ENCODE peak calls at places on chromosomes 13 and 19, in ten cellular contexts. W is upper lobe of right lung, L is lower lobe of right lung, X is fibroblast of lung, G is brain microvascular endothelial cell, D is heart left ventricle, N is epithelial cell of esophagus, J is ovary, K is astrocyte of the cerebellum, I is BE2C. H is an unnamed sample.

GRCh38 chr13:112693831-112694497 is 4.1 kb downstream of the ATP11A start:
- DNase-seq in X (peak), N (peak), G (peak), L (peak), I (no peak), D (peak), W (no peak), J (no peak), K (peak), H (peak)

GRCh38 chr13:112760440-112760839 is 70.6 kb downstream of the ATP11A start:
- DNase-seq in G (no peak), X (peak), L (no peak), N (peak), J (no peak), I (no peak), W (no peak), D (no peak), K (no peak), H (peak)

GRCh38 chr19:34393629-34394028 is 10.6 kb upstream of the PDCD2L start:
- DNase-seq in X (no peak), J (no peak), K (no peak), I (no peak), D (no peak), L (no peak), N (no peak), G (no peak), W (no peak), H (no peak)

GRCh38 chr19:29967623-29968022 is 25.6 kb downstream of the URI1 start:
- DNase-seq in X (peak), N (peak), L (no peak), J (no peak), D (no peak), G (peak), K (no peak), I (peak), W (no peak), H (peak)

GRCh38 chr13:99484405-99484981 is 16.8 kb upstream of the TM9SF2 start:
- DNase-seq in X (peak), L (no peak), G (peak), J (no peak), W (no peak), N (peak), D (no peak), K (no peak), I (no peak), H (no peak)

GRCh38 chr13:29101404-29101803 is 281.3 kb downstream of the MTUS2 start:
- DNase-seq in D (no peak), G (no peak), N (no peak), W (no peak), J (no peak), I (no peak), K (no peak), X (no peak), L (no peak), H (no peak)

GRCh38 chr13:27036236-27036981 is 135.2 kb downstream of the USP12 start:
- DNase-seq in J (no peak), N (no peak), I (no peak), K (no peak), G (no peak), W (no peak), D (no peak), X (peak), L (no peak), H (no peak)

GRCh38 chr19:46369817-46370216 is 22.9 kb downstream of the PPP5C start:
- DNase-seq in J (no peak), X (no peak), G (no peak), N (peak), L (no peak), D (no peak), W (peak), K (no peak), I (no peak), H (no peak)

GRCh38 chr19:17766543-17767131 is 15.4 kb downstream of the FCHO1 start:
- DNase-seq in N (peak), D (peak), W (peak), J (peak), L (peak), I (peak), X (peak), K (peak), G (peak), H (peak)

GRCh38 chr13:33191425-33192221 is 93.9 kb downstream of the STARD13 start:
- DNase-seq in L (no peak), K (peak), N (no peak), J (no peak), I (peak), G (no peak), W (no peak), D (no peak), X (peak), H (no peak)

GRCh38 chr13:113637262-113638160 is 20.5 kb downstream of the ATP4B start:
- DNase-seq in L (no peak), G (no peak), K (no peak), I (peak), J (no peak), N (no peak), D (peak), W (peak), X (no peak), H (no peak)

GRCh38 chr13:112768795-112769411 is 79.1 kb downstream of the ATP11A start:
- DNase-seq in D (peak), N (no peak), G (no peak), W (peak), I (no peak), K (no peak), X (no peak), L (peak), J (no peak), H (no peak)

GRCh38 chr19:49872245-49873148 is 4.7 kb downstream of the AKT1S1 start:
- DNase-seq in L (no peak), G (no peak), D (no peak), K (no peak), X (no peak), N (no peak), J (no peak), W (no peak), I (no peak), H (no peak)

GRCh38 chr13:48255954-48256353 is 22.9 kb downstream of the ITM2B start:
- DNase-seq in N (no peak), X (peak), L (no peak), I (no peak), J (no peak), D (no peak), W (no peak), K (no peak), G (no peak), H (no peak)

GRCh38 chr13:24943136-24943535 is 152.8 kb upstream of the PABPC3 start:
- DNase-seq in I (no peak), W (no peak), X (no peak), J (no peak), G (no peak), D (no peak), L (no peak), N (no peak), K (no peak), H (no peak)

GRCh38 chr13:47829684-47830083 is 171.4 kb downstream of the SUCLA2 start:
- DNase-seq in L (no peak), I (no peak), G (peak), J (no peak), K (no peak), X (no peak), N (no peak), W (no peak), D (no peak), H (peak)

GRCh38 chr13:95540848-95541247 is 11.7 kb upstream of the CLDN10 start:
- DNase-seq in L (no peak), X (no peak), G (no peak), I (no peak), N (no peak), J (no peak), D (peak), K (no peak), W (no peak), H (no peak)

GRCh38 chr13:36096411-36097184 is 34.6 kb downstream of the DCLK1 start:
- DNase-seq in I (no peak), L (no peak), N (peak), D (no peak), X (peak), K (no peak), W (no peak), J (no peak), G (no peak), H (no peak)

GRCh38 chr13:99124695-99125334 is 75.8 kb upstream of the UBAC2 start:
- DNase-seq in D (no peak), I (no peak), W (no peak), J (no peak), X (peak), L (no peak), G (peak), K (peak), N (peak), H (peak)

GRCh38 chr13:51432576-51432975 is 20.3 kb downstream of the INTS6 start:
- DNase-seq in K (no peak), X (no peak), L (no peak), I (no peak), G (no peak), D (no peak), W (no peak), J (no peak), N (no peak), H (no peak)

GRCh38 chr13:98847780-98848179 is 95.3 kb upstream of the SLC15A1 start:
- DNase-seq in X (no peak), N (peak), W (no peak), J (no peak), D (no peak), K (no peak), G (no peak), I (no peak), L (no peak), H (no peak)

GRCh38 chr13:85095887-85096286 is 703.3 kb downstream of the SLITRK6 start:
- DNase-seq in N (no peak), X (no peak), G (no peak), J (no peak), L (no peak), I (peak), W (no peak), K (no peak), D (no peak), H (no peak)

GRCh38 chr13:94192576-94192975 is 286.9 kb downstream of the DCT start:
- DNase-seq in K (no peak), L (no peak), X (peak), J (no peak), D (no peak), I (peak), G (peak), N (peak), W (no peak), H (no peak)

GRCh38 chr13:46288570-46289259 is 77.0 kb downstream of the LRRC63 start:
- DNase-seq in I (no peak), J (no peak), X (peak), N (peak), G (peak), D (no peak), K (peak), L (no peak), W (no peak), H (no peak)

GRCh38 chr19:54616840-54617560 is 13.3 kb upstream of the LILRB1 start:
- DNase-seq in K (no peak), J (no peak), G (no peak), L (no peak), X (no peak), I (no peak), W (no peak), D (no peak), N (no peak), H (no peak)

GRCh38 chr19:10316229-10317044 is 622 bp upstream of the FDX2 start:
- DNase-seq in D (no peak), G (no peak), N (no peak), L (no peak), W (no peak), X (no peak), I (peak), K (no peak), J (no peak), H (no peak)

GRCh38 chr13:50543767-50544166 is 299.7 kb downstream of the DLEU7 start:
- DNase-seq in I (no peak), G (peak), L (no peak), J (no peak), W (no peak), X (peak), D (no peak), K (peak), N (peak), H (peak)

GRCh38 chr13:35954207-35954560 is 177.0 kb downstream of the DCLK1 start:
- DNase-seq in X (no peak), N (no peak), W (no peak), L (no peak), D (no peak), J (no peak), K (no peak), I (no peak), G (no peak), H (no peak)

GRCh38 chr13:49296659-49297058 is 48.9 kb downstream of the CDADC1 start:
- DNase-seq in I (no peak), W (no peak), L (no peak), J (no peak), G (no peak), K (no peak), D (no peak), X (no peak), N (no peak), H (no peak)

GRCh38 chr19:38619361-38620174 is 580 bp downstream of the EIF3K start:
- DNase-seq in L (no peak), K (no peak), N (no peak), I (no peak), G (no peak), W (no peak), X (no peak), D (no peak), J (no peak), H (no peak)

GRCh38 chr13:20984879-20985278 is 76.5 kb downstream of the LATS2 start:
- DNase-seq in I (no peak), X (no peak), D (no peak), N (no peak), L (no peak), W (no peak), J (no peak), K (no peak), G (peak), H (no peak)

GRCh38 chr13:77492982-77493381 is 42.5 kb upstream of the SCEL start:
- DNase-seq in W (no peak), J (no peak), N (peak), K (no peak), D (no peak), X (peak), I (peak), G (peak), L (no peak), H (peak)

GRCh38 chr13:110616103-110617101 is 1.1 kb downstream of the NAXD start:
- DNase-seq in J (peak), I (no peak), D (no peak), K (no peak), X (peak), W (no peak), G (peak), N (peak), L (no peak), H (peak)

GRCh38 chr19:29603308-29603707 is 2.8 kb upstream of the POP4 start:
- DNase-seq in L (no peak), G (no peak), J (no peak), X (no peak), K (no peak), W (no peak), N (no peak), D (no peak), I (no peak), H (no peak)

DNA sequence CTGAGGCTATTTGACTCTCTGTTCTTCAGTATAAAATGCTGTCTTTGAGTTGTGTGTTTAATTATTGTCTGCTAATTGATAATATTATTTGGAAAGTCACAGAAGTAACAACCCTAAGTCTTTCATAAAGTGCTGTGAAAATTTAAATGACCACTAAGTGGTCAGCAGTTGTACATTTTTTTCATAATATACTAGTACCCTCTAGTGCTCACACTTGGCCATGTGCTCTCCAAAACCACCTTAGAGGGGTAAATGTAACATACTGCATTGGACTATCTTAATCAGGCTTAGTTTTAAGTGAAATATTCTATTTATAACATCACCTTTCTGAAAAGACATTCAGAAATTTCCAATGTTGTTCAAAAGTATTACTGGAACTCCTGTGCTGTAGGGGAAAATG is 745.3 kb downstream of the GPC5 start:
- DNase-seq in X (peak), J (no peak), N (no peak), K (no peak), W (no peak), L (no peak), G (no peak), I (no peak), D (no peak), H (no peak)
- TF ChIP-seq CTCF in X (no peak), J (no peak), N (no peak), K (no peak), W (no peak), L (no peak), G (no peak), I (no peak), D (no peak), H (no peak)

GRCh38 chr19:43633520-43633919 is 6.1 kb downstream of the CADM4 start:
- DNase-seq in W (no peak), I (no peak), K (no peak), J (no peak), D (no peak), L (no peak), N (no peak), G (no peak), X (no peak), H (no peak)

GRCh38 chr19:43634068-43634467 is 5.6 kb downstream of the CADM4 start:
- DNase-seq in X (no peak), N (peak), L (no peak), J (no peak), K (no peak), I (no peak), W (no peak), D (no peak), G (no peak), H (no peak)

GRCh38 chr19:43634877-43635560 is 4.6 kb downstream of the CADM4 start:
- DNase-seq in G (peak), L (no peak), D (no peak), K (no peak), I (no peak), W (no peak), X (peak), J (peak), N (no peak), H (peak)

GRCh38 chr19:43636121-43636683 is 3.4 kb downstream of the CADM4 start:
- DNase-seq in N (no peak), I (no peak), J (no peak), L (no peak), D (no peak), X (no peak), K (no peak), G (no peak), W (no peak), H (no peak)

GRCh38 chr19:43634516-43634876 is 5.2 kb downstream of the CADM4 start:
- DNase-seq in N (no peak), J (no peak), G (no peak), L (no peak), X (no peak), I (no peak), K (no peak), W (no peak), D (no peak), H (no peak)
- H3K4me3 ChIP-seq in N (no peak), J (no peak), G (no peak), L (no peak), X (no peak), I (no peak), K (no peak), W (no peak), D (no peak), H (no peak)

GRCh38 chr19:51016798-51017683 is 2.5 kb downstream of the KLK10 start:
- DNase-seq in I (peak), D (peak), X (peak), L (no peak), K (no peak), G (peak), J (peak), W (no peak), N (peak), H (peak)
- TF ChIP-seq CTCF in I (peak), D (peak), X (peak), L (peak), K (peak), G (peak), J (peak), W (peak), N (peak), H (peak)

DNA sequence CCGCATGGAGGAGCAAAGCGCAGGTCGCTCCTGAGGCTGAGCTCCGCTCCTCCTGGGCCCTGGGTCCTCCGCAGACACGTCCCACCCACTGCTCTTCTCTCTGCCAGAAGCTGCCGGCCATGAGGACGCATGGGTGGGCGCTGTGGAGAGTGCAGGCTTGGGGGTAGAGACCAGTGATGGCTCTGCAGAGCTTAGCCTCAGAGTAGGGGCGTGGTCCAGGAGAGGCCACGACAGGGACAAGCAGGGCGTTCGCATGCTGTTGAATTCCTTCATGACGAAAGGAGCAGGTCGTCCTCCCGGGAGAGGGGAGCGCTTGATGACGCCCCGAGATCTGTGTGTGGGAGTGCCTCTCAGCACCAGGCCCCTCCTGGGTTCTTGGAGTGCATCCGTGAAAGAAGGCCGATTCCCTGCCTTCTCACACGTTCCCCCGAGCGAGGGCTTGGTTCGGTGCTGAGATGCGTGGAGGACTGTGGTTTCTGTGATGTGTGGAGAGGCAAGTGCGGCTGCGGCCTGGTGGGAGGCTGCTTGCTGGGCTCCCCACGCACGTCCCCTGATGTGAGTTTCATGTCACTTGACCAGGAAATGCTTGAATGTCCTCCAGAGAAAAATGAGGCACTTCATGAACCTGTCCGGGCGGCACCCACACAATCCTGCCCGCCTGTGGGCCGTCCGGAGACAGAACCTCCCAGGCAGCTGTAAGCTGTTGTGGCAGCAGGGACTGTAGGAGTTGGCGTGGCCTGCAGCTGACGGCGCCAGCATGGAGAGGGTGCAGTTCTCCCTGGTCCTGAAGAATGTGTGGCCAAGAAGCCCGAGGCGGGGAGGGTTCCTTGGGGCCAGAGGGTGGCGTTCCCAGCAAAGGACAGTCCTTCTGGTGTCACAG is 4.5 kb downstream of the SF3A2 start:
- DNase-seq in J (no peak), D (no peak), L (peak), N (peak), X (no peak), I (no peak), G (no peak), K (no peak), W (peak), H (peak)
- H3K4me3 ChIP-seq in J (no peak), D (peak), L (peak), N (peak), X (peak), I (no peak), G (peak), K (no peak), W (peak), H (peak)

GRCh38 chr13:66714795-66715194 is 515.3 kb downstream of the PCDH9 start:
- DNase-seq in K (no peak), G (no peak), N (peak), J (no peak), D (no peak), L (no peak), X (no peak), W (no peak), I (no peak), H (no peak)
- TF ChIP-seq CTCF in K (no peak), G (no peak), N (peak), J (no peak), D (no peak), L (no peak), X (no peak), W (no peak), I (peak), H (no peak)

GRCh38 chr19:16210168-16210567 is 12.5 kb downstream of the AP1M1 start:
- DNase-seq in J (no peak), L (no peak), X (no peak), I (no peak), W (no peak), D (no peak), K (no peak), N (no peak), G (no peak), H (no peak)

GRCh38 chr19:16216744-16217670 is 19.3 kb downstream of the AP1M1 start:
- DNase-seq in G (no peak), D (no peak), K (no peak), X (no peak), N (no peak), I (no peak), L (no peak), J (no peak), W (no peak), H (no peak)

GRCh38 chr19:16208847-16209246 is 11.1 kb downstream of the AP1M1 start:
- DNase-seq in J (no peak), K (no peak), D (no peak), N (no peak), G (no peak), L (no peak), X (no peak), I (no peak), W (peak), H (no peak)

GRCh38 chr19:16209266-16209665 is 11.6 kb downstream of the AP1M1 start:
- DNase-seq in N (no peak), D (no peak), G (no peak), I (no peak), W (peak), L (no peak), X (no peak), J (no peak), K (no peak), H (no peak)

DNA sequence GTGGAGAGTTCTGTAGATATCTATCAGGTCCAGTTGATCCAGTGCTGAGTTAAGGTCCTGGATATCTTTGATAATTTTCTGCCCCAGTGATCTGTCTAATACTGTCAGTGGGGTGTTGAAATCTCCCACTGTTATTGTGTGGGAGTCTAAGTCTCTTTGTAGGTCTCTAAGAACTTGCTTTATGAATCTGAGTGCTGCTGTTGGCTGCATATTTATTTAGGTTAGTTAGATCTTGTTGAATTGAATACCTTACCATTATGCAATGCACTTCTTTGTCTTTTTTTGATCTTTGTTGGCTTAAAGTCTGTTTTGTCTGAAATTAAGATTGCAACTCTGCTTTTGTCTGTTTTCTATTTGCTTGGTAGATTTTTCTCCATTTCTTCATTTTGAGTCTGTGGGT is 15.4 kb downstream of the AP1M1 start:
- DNase-seq in W (no peak), D (no peak), G (no peak), I (no peak), X (no peak), L (no peak), N (no peak), J (no peak), K (no peak), H (no peak)
- H3K4me3 ChIP-seq in W (no peak), D (no peak), G (no peak), I (no peak), X (no peak), L (no peak), N (no peak), J (no peak), K (no peak), H (no peak)

H was measured in foreskin fibroblast.